ENCODE peak calls at places on chromosomes 7 and 10, in seven cellular contexts. F, V, U, E, G, M and I are unnamed samples.

GRCh38 chr10:130300608-130301025 is 164.4 kb downstream of the GLRX3 start:
- DNase-seq in V (peak), E (peak), U (no peak), M (peak), F (no peak), G (no peak), I (no peak)

GRCh38 chr10:13815766-13816165 is 229.0 kb downstream of the PRPF18 start:
- DNase-seq in V (no peak), M (no peak), E (no peak), U (peak), G (no peak), F (no peak), I (peak)

GRCh38 chr7:41774966-41775365 is 72.1 kb upstream of the INHBA start:
- DNase-seq in U (no peak), F (no peak), E (no peak), V (no peak), M (no peak), G (no peak), I (no peak)

GRCh38 chr10:59234814-59235429 is 58.5 kb downstream of the PHYHIPL start:
- DNase-seq in E (no peak), F (no peak), V (no peak), M (no peak), U (peak), G (no peak), I (peak)

GRCh38 chr7:41930538-41931262 is 227.8 kb upstream of the INHBA start:
- DNase-seq in U (peak), M (no peak), V (no peak), E (no peak), G (no peak), F (no peak), I (peak)

GRCh38 chr10:128936392-128936791 is 530.6 kb upstream of the MGMT start:
- DNase-seq in F (no peak), G (no peak), V (no peak), U (no peak), E (no peak), M (no peak), I (no peak)

GRCh38 chr7:151247611-151248176 is 800 bp downstream of the SMARCD3 start:
- DNase-seq in G (no peak), E (no peak), F (no peak), M (no peak), U (no peak), V (no peak), I (no peak)

GRCh38 chr7:23713285-23714235 is 3.5 kb downstream of the STK31 start:
- DNase-seq in F (no peak), V (no peak), G (no peak), E (no peak), U (peak), M (no peak), I (peak)

GRCh38 chr7:55570218-55570873 is 2.0 kb downstream of the VOPP1 start:
- DNase-seq in U (no peak), G (no peak), M (no peak), V (no peak), F (no peak), E (no peak), I (peak)

GRCh38 chr10:73838827-73839226 is 27.4 kb upstream of the NDST2 start:
- DNase-seq in U (no peak), E (no peak), V (no peak), G (no peak), M (no peak), F (no peak), I (peak)

GRCh38 chr10:36516281-36516680 is 609.1 kb upstream of the ANKRD30A start:
- DNase-seq in V (no peak), M (no peak), F (no peak), U (no peak), E (no peak), G (no peak), I (no peak)

GRCh38 chr10:94991243-94991888 is 52.9 kb downstream of the CYP2C9 start:
- DNase-seq in M (no peak), G (peak), F (no peak), U (no peak), E (no peak), V (no peak), I (no peak)

GRCh38 chr7:132965951-132966350 is 115.9 kb downstream of the CHCHD3 start:
- DNase-seq in G (no peak), M (no peak), E (no peak), V (no peak), F (no peak), U (no peak), I (no peak)

GRCh38 chr10:95988702-95989101 is 54.7 kb upstream of the CCNJ start:
- DNase-seq in E (no peak), F (no peak), M (no peak), G (no peak), U (no peak), V (no peak), I (peak)

GRCh38 chr10:121696854-121697253 is 98.6 kb upstream of the FGFR2 start:
- DNase-seq in V (no peak), M (no peak), E (no peak), G (peak), F (no peak), U (no peak), I (no peak)

GRCh38 chr10:109780997-109781396 is 142.3 kb downstream of the XPNPEP1 start:
- DNase-seq in G (peak), U (no peak), F (peak), M (no peak), E (no peak), V (no peak), I (no peak)

GRCh38 chr10:9625266-9625776 is 1392.4 kb upstream of the CELF2 start:
- DNase-seq in F (no peak), U (peak), G (no peak), V (no peak), E (no peak), M (no peak), I (no peak)

GRCh38 chr7:48154792-48155413 is 16.4 kb upstream of the ABCA13 start:
- DNase-seq in F (no peak), E (no peak), U (no peak), V (peak), M (peak), G (no peak), I (peak)

GRCh38 chr10:79346388-79347225 is 662 bp upstream of the PPIF start:
- DNase-seq in M (no peak), G (peak), E (no peak), V (no peak), F (no peak), U (no peak), I (no peak)

GRCh38 chr10:11435621-11436020 is 175.8 kb downstream of the USP6NL start:
- DNase-seq in E (no peak), V (no peak), M (no peak), G (peak), F (no peak), U (no peak), I (no peak)

GRCh38 chr10:30435068-30435422 is 1.1 kb downstream of the MAP3K8 start:
- DNase-seq in U (peak), V (peak), E (peak), F (no peak), M (no peak), G (no peak), I (peak)

GRCh38 chr7:23072043-23072442 is 33.5 kb upstream of the KLHL7 start:
- DNase-seq in U (no peak), V (no peak), M (no peak), G (no peak), E (no peak), F (no peak), I (peak)

GRCh38 chr10:94104316-94105060 is 110.8 kb downstream of the PLCE1 start:
- DNase-seq in F (peak), G (no peak), E (no peak), M (no peak), V (no peak), U (no peak), I (no peak)

GRCh38 chr10:72673280-72673679 is 18.7 kb upstream of the MCU start:
- DNase-seq in V (no peak), G (no peak), M (no peak), F (no peak), U (no peak), E (no peak), I (no peak)

GRCh38 chr10:65907199-65907712 is 1018.6 kb upstream of the LRRTM3 start:
- DNase-seq in U (no peak), E (no peak), G (no peak), M (no peak), F (no peak), V (no peak), I (no peak)

GRCh38 chr7:154409703-154410311 is 357.6 kb downstream of the DPP6 start:
- DNase-seq in G (peak), V (no peak), U (peak), F (no peak), M (no peak), E (no peak), I (peak)

GRCh38 chr10:125117941-125118630 is 42.3 kb downstream of the CTBP2 start:
- DNase-seq in V (peak), G (no peak), M (no peak), U (no peak), E (peak), F (no peak), I (peak)

GRCh38 chr7:98123073-98123696 is 16.5 kb downstream of the LMTK2 start:
- DNase-seq in F (no peak), V (no peak), U (no peak), M (no peak), G (no peak), E (no peak), I (no peak)

GRCh38 chr10:121553455-121553854 is 44.8 kb downstream of the FGFR2 start:
- DNase-seq in M (no peak), G (no peak), U (no peak), F (no peak), E (no peak), V (no peak), I (no peak)

GRCh38 chr10:1573334-1573969 is 163.9 kb downstream of the ADARB2 start:
- DNase-seq in F (no peak), M (no peak), E (no peak), U (no peak), V (no peak), G (no peak), I (no peak)

GRCh38 chr10:43998021-43998809 is 349.5 kb upstream of the ZNF32 start:
- DNase-seq in V (no peak), U (peak), M (no peak), E (no peak), G (no peak), F (peak), I (peak)

GRCh38 chr10:128594688-128595087 is 468.5 kb upstream of the MKI67 start:
- DNase-seq in V (no peak), U (no peak), E (no peak), F (no peak), G (no peak), M (no peak), I (no peak)

GRCh38 chr10:127534074-127534473 is 15.0 kb upstream of the NPS start:
- DNase-seq in E (no peak), F (no peak), V (no peak), M (no peak), G (no peak), U (no peak), I (no peak)

DNA sequence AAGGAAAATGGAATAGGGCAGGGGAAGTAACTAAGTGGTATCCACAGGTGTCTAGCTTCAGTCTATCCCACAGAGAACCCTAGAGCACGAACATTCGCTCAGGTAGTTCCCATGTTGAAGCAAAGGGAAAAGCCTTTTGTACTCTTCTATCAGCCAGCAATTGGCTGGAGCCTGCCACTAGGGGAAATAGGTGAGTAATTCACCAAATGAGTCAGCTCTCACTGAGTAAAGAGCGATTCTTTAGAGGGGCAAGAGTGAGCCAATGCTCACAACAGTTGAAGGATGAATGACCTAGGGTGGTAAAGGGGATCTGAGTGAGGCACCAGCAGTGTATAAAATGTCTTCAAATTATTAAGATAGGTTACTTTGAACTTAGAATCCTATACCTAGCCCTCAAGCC is 94.1 kb upstream of the ZNF800 start:
- DNase-seq in E (no peak), G (peak), F (no peak), V (no peak), M (no peak), U (no peak), I (no peak)
- TF ChIP-seq CTCF in E (no peak), G (peak), F (no peak), V (no peak), M (no peak), U (no peak), I (no peak)

GRCh38 chr10:8616166-8616565 is 561.7 kb downstream of the GATA3 start:
- DNase-seq in M (no peak), U (no peak), F (no peak), E (no peak), V (no peak), G (no peak), I (no peak)
- TF ChIP-seq CTCF in M (no peak), U (no peak), F (no peak), E (no peak), V (no peak), G (no peak), I (no peak)

GRCh38 chr7:52211930-52212329 is 823.5 kb upstream of the POM121L12 start:
- DNase-seq in V (no peak), F (no peak), U (no peak), M (no peak), E (no peak), G (no peak), I (no peak)
- TF ChIP-seq CTCF in V (no peak), F (no peak), U (no peak), M (no peak), E (no peak), G (no peak), I (no peak)

GRCh38 chr10:3805227-3805790 is 20.3 kb upstream of the KLF6 start:
- DNase-seq in U (peak), M (peak), E (no peak), V (no peak), G (no peak), F (peak), I (peak)
- TF ChIP-seq CTCF in U (no peak), M (no peak), E (no peak), V (no peak), G (no peak), F (no peak), I (no peak)

GRCh38 chr10:119243478-119243877 is 36.1 kb downstream of the GRK5 start:
- DNase-seq in F (no peak), M (no peak), V (no peak), E (no peak), U (no peak), G (no peak), I (no peak)
- TF ChIP-seq CTCF in F (no peak), M (no peak), V (no peak), E (no peak), U (no peak), G (no peak), I (no peak)

GRCh38 chr10:99854860-99855259 is 72.4 kb downstream of the ABCC2 start:
- DNase-seq in M (no peak), E (no peak), V (no peak), G (no peak), U (peak), F (no peak), I (peak)
- TF ChIP-seq CTCF in M (no peak), E (peak), V (no peak), G (peak), U (peak), F (peak), I (peak)